ENCODE peak calls at places on chromosomes 11 and 22, in ten cellular contexts. C is pons; H is HFFc6; R is sigmoid colon; Z is activated T-cell treated with anti-CD3 and anti-CD28 coated beads for 4 hours; Q is cardiac muscle cell; T is iris pigment epithelial cell; K is activated naive CD4-positive, alpha-beta T cell treated with anti-CD3 and anti-CD28 coated beads, Interleukin-2, amount 50 U/mL, for 72 hours; L is kidney glomerular epithelial cell; F is RCC 7860. X is an unnamed sample.

GRCh38 chr11:14288189-14288935 is 70.6 kb downstream of the RRAS2 start:
- DNase-seq in L (peak), T (peak), R (no peak), H (peak), K (no peak), Q (no peak), Z (no peak), F (peak), C (no peak), X (no peak)

GRCh38 chr11:126410649-126411048 is 55.2 kb downstream of the ST3GAL4 start:
- DNase-seq in H (no peak), K (no peak), T (no peak), F (no peak), Q (no peak), R (peak), L (no peak), Z (no peak), C (peak), X (no peak)

GRCh38 chr11:33147559-33147958 is 13.7 kb downstream of the CSTF3 start:
- DNase-seq in C (no peak), L (peak), Q (no peak), H (no peak), R (no peak), Z (no peak), K (no peak), T (peak), F (peak), X (no peak)

GRCh38 chr22:19016081-19016480 is 80.0 kb upstream of the PRODH start:
- DNase-seq in Z (no peak), Q (no peak), H (no peak), R (no peak), K (no peak), C (peak), L (no peak), T (no peak), F (no peak), X (peak)

GRCh38 chr11:69825941-69826340 is 6.7 kb upstream of the FGF3 start:
- DNase-seq in H (no peak), F (no peak), T (no peak), Q (no peak), L (no peak), C (no peak), R (no peak), Z (no peak), K (no peak), X (no peak)

GRCh38 chr11:64176751-64177150 is 9.2 kb upstream of the STIP1 start:
- DNase-seq in H (no peak), C (no peak), K (no peak), F (no peak), T (no peak), Z (no peak), Q (no peak), R (no peak), L (no peak), X (no peak)

GRCh38 chr11:27694992-27695391 is 5.3 kb downstream of the BDNF start:
- DNase-seq in L (peak), Q (no peak), T (peak), C (no peak), F (no peak), Z (no peak), R (no peak), H (no peak), K (no peak), X (peak)

GRCh38 chr22:30457964-30458363 is 13.9 kb downstream of the SEC14L3 start:
- DNase-seq in F (no peak), Z (no peak), T (no peak), Q (no peak), L (no peak), H (peak), K (no peak), R (no peak), C (peak), X (no peak)

X was measured in G401.